ENCODE peak calls at places on chromosome 19, in six cellular contexts. B is fibroblast of lung, N is brain microvascular endothelial cell, X is upper lobe of right lung, Q is cardiac muscle cell, V is cardiac fibroblast. U is an unnamed sample.

GRCh38 chr19:48481191-48481500 is 12.0 kb downstream of the CYTH2 start:
- DNase-seq in B (no peak), N (no peak), X (no peak), Q (no peak), V (peak; percentile 45), U (no peak)

GRCh38 chr19:55391702-55392615 is 6.2 kb downstream of the RPL28 start:
- DNase-seq in B (no peak), N (no peak), X (no peak), Q (no peak), V (no peak), U (no peak)

GRCh38 chr19:49690656-49691242 is at the start of gene CPT1C:
- DNase-seq in B (peak; percentile 73), N (peak; percentile 70), X (peak; percentile 85), Q (peak; percentile 84), V (peak; percentile 69), U (no peak)

GRCh38 chr19:13037161-13037560 is 41.9 kb downstream of the NFIX start:
- DNase-seq in B (peak; percentile 75), N (peak; percentile 74), X (no peak), Q (no peak), V (peak; percentile 95), U (no peak)

GRCh38 chr19:10501971-10502523 is 1.1 kb downstream of the KEAP1 start:
- DNase-seq in B (peak; percentile 49), N (peak; percentile 13), X (peak; percentile 94), Q (peak; percentile 40), V (no peak), U (no peak)

GRCh38 chr19:47716270-47716937 is 3.2 kb downstream of the EHD2 start:
- DNase-seq in B (no peak), N (no peak), X (no peak), Q (no peak), V (no peak), U (no peak)

GRCh38 chr19:10831980-10832658 is 3.9 kb downstream of the TMED1 start:
- DNase-seq in B (no peak), N (no peak), X (no peak), Q (no peak), V (no peak), U (no peak)

GRCh38 chr19:13026478-13026999 is 31.3 kb downstream of the NFIX start:
- DNase-seq in B (peak; percentile 79), N (no peak), X (no peak), Q (no peak), V (peak; percentile 40), U (no peak)

GRCh38 chr19:3642987-3643386 is 16.4 kb upstream of the CACTIN start:
- DNase-seq in B (no peak), N (no peak), X (no peak), Q (peak; percentile 11), V (no peak), U (no peak)

GRCh38 chr19:5621945-5622464 is 571 bp downstream of the SAFB2 start:
- DNase-seq in B (no peak), N (no peak), X (no peak), Q (no peak), V (peak; percentile 7), U (no peak)

GRCh38 chr19:10124429-10124828 is 4.7 kb upstream of the EIF3G start:
- DNase-seq in B (no peak), N (no peak), X (no peak), Q (no peak), V (no peak), U (no peak)

GRCh38 chr19:43624933-43625332 is 5.5 kb upstream of the ZNF428 start:
- DNase-seq in B (peak; percentile 41), N (no peak), X (peak; percentile 83), Q (peak; percentile 62), V (peak; percentile 56), U (no peak)

GRCh38 chr19:46491975-46492682 is 3.5 kb downstream of the PNMA8B start:
- DNase-seq in B (no peak), N (no peak), X (no peak), Q (no peak), V (no peak), U (no peak)

GRCh38 chr19:35236638-35237400 is 8.3 kb upstream of the FAM187B start:
- DNase-seq in B (no peak), N (no peak), X (no peak), Q (no peak), V (no peak), U (no peak)

GRCh38 chr19:51000426-51000825 is 978 bp downstream of the KLK8 start:
- DNase-seq in B (no peak), N (no peak), X (no peak), Q (no peak), V (no peak), U (no peak)

GRCh38 chr19:50998686-50999085 is 2.7 kb downstream of the KLK8 start:
- DNase-seq in B (no peak), N (no peak), X (no peak), Q (no peak), V (no peak), U (no peak)

GRCh38 chr19:51001495-51001894 is at the start of gene KLK8:
- DNase-seq in B (no peak), N (no peak), X (no peak), Q (no peak), V (no peak), U (no peak)

GRCh38 chr19:51000981-51001380 is 423 bp downstream of the KLK8 start:
- DNase-seq in B (no peak), N (no peak), X (no peak), Q (no peak), V (no peak), U (no peak)

DNA sequence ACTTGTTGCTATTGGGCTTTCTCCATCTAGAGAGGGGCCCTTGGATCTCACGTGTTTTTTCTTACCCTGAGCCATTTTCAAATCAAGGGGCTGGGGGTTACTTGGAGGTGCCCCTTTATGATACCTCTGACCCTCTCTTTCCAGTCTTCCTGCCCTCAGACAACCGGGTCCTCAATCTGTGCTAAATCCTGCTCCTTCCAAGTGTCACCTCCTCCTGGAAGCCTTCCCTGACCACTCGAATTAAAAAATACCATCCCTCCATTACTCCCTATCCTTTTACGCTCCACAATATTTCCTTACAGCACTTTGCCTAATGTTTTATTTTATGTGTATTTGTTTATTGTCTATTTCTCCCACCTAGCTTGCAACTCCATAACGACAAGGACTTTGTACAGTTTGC is 3.3 kb downstream of the KLK8 start:
- DNase-seq in B (no peak), N (no peak), X (no peak), Q (no peak), V (no peak), U (no peak)
- TF ChIP-seq CTCF in B (no peak), N (no peak), X (no peak), Q (no peak), V (no peak), U (no peak)

GRCh38 chr19:17727843-17728242 is 8.6 kb downstream of the MAP1S start:
- DNase-seq in B (no peak), N (no peak), X (no peak), Q (no peak), V (no peak), U (no peak)

GRCh38 chr19:17726136-17726741 is 7.0 kb downstream of the MAP1S start:
- DNase-seq in B (no peak), N (no peak), X (no peak), Q (no peak), V (no peak), U (no peak)

GRCh38 chr19:17726914-17727773 is 7.9 kb downstream of the MAP1S start:
- DNase-seq in B (no peak), N (no peak), X (no peak), Q (no peak), V (no peak), U (no peak)

GRCh38 chr19:17724655-17725054 is 5.4 kb downstream of the MAP1S start:
- DNase-seq in B (no peak), N (no peak), X (no peak), Q (no peak), V (no peak), U (no peak)

DNA sequence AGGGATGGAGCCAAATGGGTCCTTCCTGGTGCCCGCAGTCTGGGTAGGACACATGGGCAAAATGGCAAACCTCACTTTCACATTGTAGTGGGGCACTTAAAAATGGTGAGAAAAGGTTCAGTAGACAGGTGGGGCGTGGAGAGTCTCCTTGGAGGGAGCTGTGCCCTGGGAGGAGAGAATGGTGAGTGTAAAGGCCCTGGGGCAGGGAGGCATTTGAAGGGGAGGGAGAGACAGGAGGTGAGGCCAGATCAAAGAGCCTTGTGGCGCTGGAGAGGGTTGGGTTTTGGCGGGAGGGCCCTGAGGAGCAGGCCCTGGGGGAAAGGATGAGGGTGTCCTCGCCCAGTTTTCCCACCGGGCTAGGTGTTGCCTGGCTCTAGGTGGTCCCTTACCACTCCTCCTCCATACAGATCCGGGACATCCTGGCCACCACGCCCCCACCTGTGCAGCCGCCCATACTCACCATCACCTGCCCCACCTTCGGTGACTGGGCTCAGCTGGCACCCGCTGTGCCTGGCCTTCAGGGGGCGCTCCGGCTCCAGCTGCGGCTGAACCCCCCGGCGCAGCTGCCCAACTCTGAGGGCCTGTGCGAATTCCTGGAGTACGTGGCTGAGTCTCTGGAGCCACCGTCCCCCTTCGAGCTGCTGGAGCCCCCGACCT is 6.3 kb downstream of the MAP1S start:
- DNase-seq in B (no peak), N (no peak), X (no peak), Q (no peak), V (no peak), U (no peak)
- TF ChIP-seq CTCF in B (no peak), N (peak; percentile 56), X (peak; percentile 17), Q (peak; percentile 39), V (peak; percentile 30), U (peak; percentile 63)

GRCh38 chr19:30897034-30897433 is 452.2 kb downstream of the TSHZ3 start:
- DNase-seq in B (no peak), N (no peak), X (no peak), Q (no peak), V (no peak), U (no peak)

GRCh38 chr19:30897553-30897952 is 451.7 kb downstream of the TSHZ3 start:
- DNase-seq in B (no peak), N (no peak), X (no peak), Q (no peak), V (no peak), U (no peak)

GRCh38 chr19:30898353-30899103 is 450.7 kb downstream of the TSHZ3 start:
- DNase-seq in B (no peak), N (no peak), X (no peak), Q (peak; percentile 44), V (no peak), U (no peak)

GRCh38 chr19:30896551-30896950 is 452.7 kb downstream of the TSHZ3 start:
- DNase-seq in B (no peak), N (no peak), X (no peak), Q (peak; percentile 92), V (no peak), U (no peak)

GRCh38 chr19:30895946-30896345 is 453.3 kb downstream of the TSHZ3 start:
- DNase-seq in B (no peak), N (no peak), X (no peak), Q (no peak), V (no peak), U (no peak)
- TF ChIP-seq CTCF in B (no peak), N (no peak), X (no peak), Q (no peak), V (no peak), U (no peak)

GRCh38 chr19:1384085-1384462 is 367 bp downstream of the NDUFS7 start:
- DNase-seq in B (no peak), N (no peak), X (no peak), Q (no peak), V (no peak), U (no peak)

GRCh38 chr19:1382250-1382649 is 1.5 kb upstream of the NDUFS7 start:
- DNase-seq in B (no peak), N (no peak), X (no peak), Q (no peak), V (no peak), U (no peak)

GRCh38 chr19:1384478-1385110 is 887 bp downstream of the NDUFS7 start:
- DNase-seq in B (no peak), N (no peak), X (no peak), Q (no peak), V (no peak), U (no peak)

GRCh38 chr19:1383014-1383310 is 745 bp upstream of the NDUFS7 start:
- DNase-seq in B (no peak), N (no peak), X (no peak), Q (no peak), V (no peak), U (no peak)

GRCh38 chr19:1383311-1384084 is at the start of gene NDUFS7:
- DNase-seq in B (peak; percentile 96), N (peak; percentile 76), X (peak; percentile 94), Q (peak; percentile 93), V (peak; percentile 95), U (no peak)
- TF ChIP-seq CTCF in B (no peak), N (peak; percentile 29), X (no peak), Q (peak; percentile 17), V (peak; percentile 9), U (peak; percentile 65)